ENCODE peak calls at places on chromosome 4, in ten cellular contexts. One of them, this sample, is unnamed.

GRCh38 chr4:38084984-38085383 is 124.8 kb downstream of the PTTG2 start:
- DNase-seq in stomach: no peak
- DNase-seq in H1: no peak
- DNase-seq in ovary: no peak
- DNase-seq in transverse colon: no peak
- DNase-seq in upper lobe of left lung: no peak
- DNase-seq in K562: no peak
- DNase-seq in suprapubic skin: no peak
- DNase-seq in HepG2: no peak
- DNase-seq in sigmoid colon: no peak
- DNase-seq in this sample: no peak

GRCh38 chr4:102789317-102789717 is 28.5 kb upstream of the MANBA start:
- DNase-seq in stomach: no peak
- DNase-seq in H1: no peak
- DNase-seq in ovary: no peak
- DNase-seq in transverse colon: no peak
- DNase-seq in upper lobe of left lung: no peak
- DNase-seq in K562: peak
- DNase-seq in suprapubic skin: no peak
- DNase-seq in HepG2: no peak
- DNase-seq in sigmoid colon: no peak
- DNase-seq in this sample: no peak

GRCh38 chr4:119300072-119300387 is 21.9 kb downstream of the FABP2 start:
- DNase-seq in stomach: peak
- DNase-seq in H1: no peak
- DNase-seq in ovary: peak
- DNase-seq in transverse colon: peak
- DNase-seq in upper lobe of left lung: no peak
- DNase-seq in K562: peak
- DNase-seq in suprapubic skin: no peak
- DNase-seq in HepG2: no peak
- DNase-seq in sigmoid colon: peak
- DNase-seq in this sample: no peak

GRCh38 chr4:157271166-157271869 is 50.8 kb downstream of the GRIA2 start:
- DNase-seq in stomach: no peak
- DNase-seq in H1: no peak
- DNase-seq in ovary: no peak
- DNase-seq in transverse colon: no peak
- DNase-seq in upper lobe of left lung: no peak
- DNase-seq in K562: no peak
- DNase-seq in suprapubic skin: no peak
- DNase-seq in HepG2: no peak
- DNase-seq in sigmoid colon: no peak
- DNase-seq in this sample: no peak

GRCh38 chr4:90127706-90128345 is 632 bp downstream of the CCSER1 start:
- DNase-seq in stomach: peak
- DNase-seq in H1: no peak
- DNase-seq in ovary: peak
- DNase-seq in transverse colon: no peak
- DNase-seq in upper lobe of left lung: peak
- DNase-seq in K562: no peak
- DNase-seq in suprapubic skin: no peak
- DNase-seq in HepG2: no peak
- DNase-seq in sigmoid colon: peak
- DNase-seq in this sample: no peak

GRCh38 chr4:10611673-10612072 is 72.9 kb downstream of the CLNK start:
- DNase-seq in stomach: no peak
- DNase-seq in H1: no peak
- DNase-seq in ovary: no peak
- DNase-seq in transverse colon: no peak
- DNase-seq in upper lobe of left lung: no peak
- DNase-seq in K562: no peak
- DNase-seq in suprapubic skin: no peak
- DNase-seq in HepG2: no peak
- DNase-seq in sigmoid colon: no peak
- DNase-seq in this sample: no peak

GRCh38 chr4:153156263-153156662 is 48.0 kb upstream of the TRIM2 start:
- DNase-seq in stomach: no peak
- DNase-seq in H1: no peak
- DNase-seq in ovary: no peak
- DNase-seq in transverse colon: no peak
- DNase-seq in upper lobe of left lung: no peak
- DNase-seq in K562: peak
- DNase-seq in suprapubic skin: no peak
- DNase-seq in HepG2: no peak
- DNase-seq in sigmoid colon: no peak
- DNase-seq in this sample: no peak

GRCh38 chr4:52126946-52127345 is 75.8 kb downstream of the SPATA18 start:
- DNase-seq in stomach: no peak
- DNase-seq in H1: no peak
- DNase-seq in ovary: no peak
- DNase-seq in transverse colon: no peak
- DNase-seq in upper lobe of left lung: no peak
- DNase-seq in K562: no peak
- DNase-seq in suprapubic skin: no peak
- DNase-seq in HepG2: no peak
- DNase-seq in sigmoid colon: no peak
- DNase-seq in this sample: no peak

GRCh38 chr4:34158883-34159282 is 2085.4 kb downstream of the ARAP2 start:
- DNase-seq in stomach: no peak
- DNase-seq in H1: no peak
- DNase-seq in ovary: no peak
- DNase-seq in transverse colon: no peak
- DNase-seq in upper lobe of left lung: no peak
- DNase-seq in K562: no peak
- DNase-seq in suprapubic skin: no peak
- DNase-seq in HepG2: no peak
- DNase-seq in sigmoid colon: no peak
- DNase-seq in this sample: no peak

GRCh38 chr4:82913305-82913704 is 12.8 kb downstream of the THAP9 start:
- DNase-seq in stomach: no peak
- DNase-seq in H1: no peak
- DNase-seq in ovary: no peak
- DNase-seq in transverse colon: no peak
- DNase-seq in upper lobe of left lung: no peak
- DNase-seq in K562: no peak
- DNase-seq in suprapubic skin: no peak
- DNase-seq in HepG2: no peak
- DNase-seq in sigmoid colon: no peak
- DNase-seq in this sample: no peak

GRCh38 chr4:185002784-185003183 is 15.5 kb upstream of the HELT start:
- DNase-seq in stomach: no peak
- DNase-seq in H1: no peak
- DNase-seq in ovary: no peak
- DNase-seq in transverse colon: no peak
- DNase-seq in upper lobe of left lung: no peak
- DNase-seq in K562: no peak
- DNase-seq in suprapubic skin: no peak
- DNase-seq in HepG2: peak
- DNase-seq in sigmoid colon: peak
- DNase-seq in this sample: no peak

GRCh38 chr4:76622126-76622525 is 187.1 kb downstream of the SHROOM3 start:
- DNase-seq in stomach: peak
- DNase-seq in H1: no peak
- DNase-seq in ovary: no peak
- DNase-seq in transverse colon: peak
- DNase-seq in upper lobe of left lung: no peak
- DNase-seq in K562: no peak
- DNase-seq in suprapubic skin: no peak
- DNase-seq in HepG2: no peak
- DNase-seq in sigmoid colon: no peak
- DNase-seq in this sample: no peak

GRCh38 chr4:176781739-176782100 is 11.0 kb downstream of the VEGFC start:
- DNase-seq in stomach: no peak
- DNase-seq in H1: no peak
- DNase-seq in ovary: no peak
- DNase-seq in transverse colon: no peak
- DNase-seq in upper lobe of left lung: no peak
- DNase-seq in K562: no peak
- DNase-seq in suprapubic skin: no peak
- DNase-seq in HepG2: no peak
- DNase-seq in sigmoid colon: no peak
- DNase-seq in this sample: no peak

GRCh38 chr4:125011646-125012045 is 299.1 kb upstream of the ANKRD50 start:
- DNase-seq in stomach: no peak
- DNase-seq in H1: no peak
- DNase-seq in ovary: no peak
- DNase-seq in transverse colon: no peak
- DNase-seq in upper lobe of left lung: no peak
- DNase-seq in K562: no peak
- DNase-seq in suprapubic skin: no peak
- DNase-seq in HepG2: no peak
- DNase-seq in sigmoid colon: no peak
- DNase-seq in this sample: no peak

GRCh38 chr4:158176108-158176507 is 3.3 kb upstream of the GASK1B start:
- DNase-seq in stomach: peak
- DNase-seq in H1: no peak
- DNase-seq in ovary: no peak
- DNase-seq in transverse colon: peak
- DNase-seq in upper lobe of left lung: no peak
- DNase-seq in K562: no peak
- DNase-seq in suprapubic skin: no peak
- DNase-seq in HepG2: no peak
- DNase-seq in sigmoid colon: no peak
- DNase-seq in this sample: no peak

GRCh38 chr4:32429151-32429550 is 1709.0 kb downstream of the PCDH7 start:
- DNase-seq in stomach: no peak
- DNase-seq in H1: no peak
- DNase-seq in ovary: no peak
- DNase-seq in transverse colon: no peak
- DNase-seq in upper lobe of left lung: no peak
- DNase-seq in K562: no peak
- DNase-seq in suprapubic skin: no peak
- DNase-seq in HepG2: no peak
- DNase-seq in sigmoid colon: no peak
- DNase-seq in this sample: no peak

GRCh38 chr4:98630804-98631454 is 27.5 kb downstream of the TSPAN5 start:
- DNase-seq in stomach: no peak
- DNase-seq in H1: no peak
- DNase-seq in ovary: no peak
- DNase-seq in transverse colon: no peak
- DNase-seq in upper lobe of left lung: no peak
- DNase-seq in K562: peak
- DNase-seq in suprapubic skin: no peak
- DNase-seq in HepG2: no peak
- DNase-seq in sigmoid colon: no peak
- DNase-seq in this sample: no peak

GRCh38 chr4:126572264-126572663 is 1060.5 kb upstream of the INTU start:
- DNase-seq in stomach: no peak
- DNase-seq in H1: no peak
- DNase-seq in ovary: no peak
- DNase-seq in transverse colon: no peak
- DNase-seq in upper lobe of left lung: no peak
- DNase-seq in K562: peak
- DNase-seq in suprapubic skin: no peak
- DNase-seq in HepG2: no peak
- DNase-seq in sigmoid colon: no peak
- DNase-seq in this sample: no peak
- TF ChIP-seq CTCF in stomach: no peak
- TF ChIP-seq CTCF in H1: no peak
- TF ChIP-seq CTCF in ovary: no peak
- TF ChIP-seq CTCF in transverse colon: no peak
- TF ChIP-seq CTCF in upper lobe of left lung: no peak
- TF ChIP-seq CTCF in K562: no peak
- TF ChIP-seq CTCF in suprapubic skin: no peak
- TF ChIP-seq CTCF in HepG2: no peak
- TF ChIP-seq CTCF in sigmoid colon: no peak
- TF ChIP-seq CTCF in this sample: no peak

GRCh38 chr4:40335508-40335860 is 351 bp downstream of the CHRNA9 start:
- DNase-seq in stomach: no peak
- DNase-seq in H1: no peak
- DNase-seq in ovary: no peak
- DNase-seq in transverse colon: no peak
- DNase-seq in upper lobe of left lung: no peak
- DNase-seq in K562: no peak
- DNase-seq in suprapubic skin: no peak
- DNase-seq in HepG2: no peak
- DNase-seq in sigmoid colon: no peak
- DNase-seq in this sample: no peak
- TF ChIP-seq EP300 in stomach: no peak
- TF ChIP-seq EP300 in H1: no peak
- TF ChIP-seq EP300 in ovary: no peak
- TF ChIP-seq EP300 in transverse colon: no peak
- TF ChIP-seq EP300 in upper lobe of left lung: no peak
- TF ChIP-seq EP300 in K562: no peak
- TF ChIP-seq EP300 in suprapubic skin: no peak
- TF ChIP-seq EP300 in HepG2: no peak
- TF ChIP-seq EP300 in sigmoid colon: no peak
- TF ChIP-seq EP300 in this sample: no peak

GRCh38 chr4:95537967-95538485 is 10.7 kb downstream of the UNC5C start:
- DNase-seq in stomach: no peak
- DNase-seq in H1: no peak
- DNase-seq in ovary: no peak
- DNase-seq in transverse colon: no peak
- DNase-seq in upper lobe of left lung: no peak
- DNase-seq in K562: no peak
- DNase-seq in suprapubic skin: no peak
- DNase-seq in HepG2: no peak
- DNase-seq in sigmoid colon: no peak
- DNase-seq in this sample: no peak

GRCh38 chr4:95535180-95535579 is 13.6 kb downstream of the UNC5C start:
- DNase-seq in stomach: no peak
- DNase-seq in H1: no peak
- DNase-seq in ovary: no peak
- DNase-seq in transverse colon: no peak
- DNase-seq in upper lobe of left lung: no peak
- DNase-seq in K562: no peak
- DNase-seq in suprapubic skin: no peak
- DNase-seq in HepG2: no peak
- DNase-seq in sigmoid colon: no peak
- DNase-seq in this sample: no peak

GRCh38 chr4:95539056-95539455 is 9.7 kb downstream of the UNC5C start:
- DNase-seq in stomach: no peak
- DNase-seq in H1: no peak
- DNase-seq in ovary: no peak
- DNase-seq in transverse colon: no peak
- DNase-seq in upper lobe of left lung: no peak
- DNase-seq in K562: no peak
- DNase-seq in suprapubic skin: no peak
- DNase-seq in HepG2: no peak
- DNase-seq in sigmoid colon: no peak
- DNase-seq in this sample: no peak

GRCh38 chr4:95537181-95537580 is 11.6 kb downstream of the UNC5C start:
- DNase-seq in stomach: no peak
- DNase-seq in H1: no peak
- DNase-seq in ovary: no peak
- DNase-seq in transverse colon: no peak
- DNase-seq in upper lobe of left lung: no peak
- DNase-seq in K562: no peak
- DNase-seq in suprapubic skin: no peak
- DNase-seq in HepG2: no peak
- DNase-seq in sigmoid colon: no peak
- DNase-seq in this sample: no peak

GRCh38 chr4:95536650-95537049 is 12.1 kb downstream of the UNC5C start:
- DNase-seq in stomach: no peak
- DNase-seq in H1: no peak
- DNase-seq in ovary: no peak
- DNase-seq in transverse colon: no peak
- DNase-seq in upper lobe of left lung: no peak
- DNase-seq in K562: no peak
- DNase-seq in suprapubic skin: no peak
- DNase-seq in HepG2: no peak
- DNase-seq in sigmoid colon: no peak
- DNase-seq in this sample: no peak
- H3K4me3 ChIP-seq in stomach: no peak
- H3K4me3 ChIP-seq in H1: no peak
- H3K4me3 ChIP-seq in ovary: no peak
- H3K4me3 ChIP-seq in transverse colon: no peak
- H3K4me3 ChIP-seq in upper lobe of left lung: no peak
- H3K4me3 ChIP-seq in K562: no peak
- H3K4me3 ChIP-seq in suprapubic skin: no peak
- H3K4me3 ChIP-seq in HepG2: no peak
- H3K4me3 ChIP-seq in sigmoid colon: no peak
- H3K4me3 ChIP-seq in this sample: no peak

GRCh38 chr4:18021720-18022571 is at the start of gene LCORL:
- DNase-seq in stomach: peak
- DNase-seq in H1: peak
- DNase-seq in ovary: peak
- DNase-seq in transverse colon: peak
- DNase-seq in upper lobe of left lung: peak
- DNase-seq in K562: peak
- DNase-seq in suprapubic skin: peak
- DNase-seq in HepG2: peak
- DNase-seq in sigmoid colon: peak
- DNase-seq in this sample: peak
- TF ChIP-seq CTCF in stomach: no peak
- TF ChIP-seq CTCF in H1: no peak
- TF ChIP-seq CTCF in ovary: no peak
- TF ChIP-seq CTCF in transverse colon: no peak
- TF ChIP-seq CTCF in upper lobe of left lung: no peak
- TF ChIP-seq CTCF in K562: peak
- TF ChIP-seq CTCF in suprapubic skin: no peak
- TF ChIP-seq CTCF in HepG2: peak
- TF ChIP-seq CTCF in sigmoid colon: no peak
- TF ChIP-seq CTCF in this sample: no peak